ENCODE peak calls at places on chromosomes 1 and 21, in four cellular contexts. O is IMR-90, M is tibial nerve, Q is heart left ventricle. W is an unnamed sample.

GRCh38 chr1:72278461-72278860 is 3.9 kb downstream of the NEGR1 start:
- DNase-seq in O (no peak), M (no peak), Q (no peak), W (no peak)

GRCh38 chr1:6419803-6420593 is at the start of gene HES2:
- DNase-seq in O (no peak), M (no peak), Q (no peak), W (peak)

GRCh38 chr1:46401514-46401913 is 7.4 kb downstream of the FAAH start:
- DNase-seq in O (peak), M (no peak), Q (no peak), W (no peak)

GRCh38 chr1:87327362-87328120 is 1.1 kb upstream of the LMO4 start:
- DNase-seq in O (no peak), M (no peak), Q (no peak), W (no peak)

GRCh38 chr21:46454634-46455390 is 3.9 kb upstream of the DIP2A start:
- DNase-seq in O (no peak), M (no peak), Q (no peak), W (no peak)

GRCh38 chr1:1336931-1337792 is 6.1 kb downstream of the TAS1R3 start:
- DNase-seq in O (no peak), M (no peak), Q (no peak), W (no peak)

GRCh38 chr1:51288578-51288977 is 41.8 kb downstream of the TTC39A start:
- DNase-seq in O (no peak), M (no peak), Q (no peak), W (no peak)

GRCh38 chr1:42295816-42296215 is 39.2 kb downstream of the FOXJ3 start:
- DNase-seq in O (no peak), M (no peak), Q (no peak), W (no peak)

GRCh38 chr1:27656157-27656893 is 15.7 kb downstream of the IFI6 start:
- DNase-seq in O (peak), M (peak), Q (no peak), W (peak)

GRCh38 chr21:45140346-45140940 is 66.1 kb downstream of the ADARB1 start:
- DNase-seq in O (peak), M (peak), Q (peak), W (peak)

GRCh38 chr1:159835862-159836518 is 9.3 kb downstream of the SLAMF8 start:
- DNase-seq in O (no peak), M (no peak), Q (no peak), W (no peak)
- TF ChIP-seq CTCF in O (peak), M (no peak), Q (peak), W (no peak)

GRCh38 chr1:184223216-184223615 is 163.6 kb upstream of the C1orf21 start:
- DNase-seq in O (no peak), M (no peak), Q (no peak), W (no peak)

GRCh38 chr1:184219414-184219813 is 167.4 kb upstream of the C1orf21 start:
- DNase-seq in O (no peak), M (no peak), Q (no peak), W (no peak)

GRCh38 chr1:184225501-184226487 is 161.0 kb upstream of the C1orf21 start:
- DNase-seq in O (no peak), M (no peak), Q (no peak), W (no peak)

GRCh38 chr1:184221087-184221486 is 165.7 kb upstream of the C1orf21 start:
- DNase-seq in O (no peak), M (no peak), Q (no peak), W (no peak)

DNA sequence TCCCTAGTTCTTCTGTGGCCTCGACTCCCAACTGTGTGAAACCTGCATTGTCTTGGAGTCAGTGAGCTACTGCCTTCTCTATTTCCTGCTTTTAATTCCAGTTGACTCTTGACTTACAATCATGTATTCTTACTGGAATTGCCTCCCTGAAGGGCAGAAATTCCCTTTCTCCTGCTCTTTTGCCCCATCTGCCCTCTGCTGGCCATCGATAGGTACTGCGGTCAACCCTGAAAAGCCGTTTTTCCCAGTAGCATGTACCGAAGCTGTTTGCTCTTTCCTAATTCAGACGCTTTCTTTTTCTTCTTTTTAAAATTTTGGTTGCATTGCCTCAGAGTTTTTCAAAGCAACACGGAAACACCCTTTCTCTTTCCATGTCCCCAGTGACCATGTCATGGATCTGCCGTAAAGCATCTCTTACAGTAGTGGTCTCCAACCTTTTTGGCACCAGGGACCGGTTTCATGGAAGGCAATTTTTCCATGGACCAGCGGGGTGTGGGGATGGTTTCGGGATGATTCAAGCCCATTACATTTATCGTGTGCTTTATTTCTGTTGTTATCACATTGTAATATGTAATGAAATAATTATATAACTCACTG is 164.2 kb upstream of the C1orf21 start:
- DNase-seq in O (peak), M (peak), Q (peak), W (peak)
- H3K4me3 ChIP-seq in O (no peak), M (no peak), Q (peak), W (no peak)

GRCh38 chr1:119549719-119550141 is 42.7 kb downstream of the HSD3B1 start:
- DNase-seq in O (peak), M (peak), Q (peak), W (peak)
- TF ChIP-seq CTCF in O (peak), M (peak), Q (peak), W (peak)

DNA sequence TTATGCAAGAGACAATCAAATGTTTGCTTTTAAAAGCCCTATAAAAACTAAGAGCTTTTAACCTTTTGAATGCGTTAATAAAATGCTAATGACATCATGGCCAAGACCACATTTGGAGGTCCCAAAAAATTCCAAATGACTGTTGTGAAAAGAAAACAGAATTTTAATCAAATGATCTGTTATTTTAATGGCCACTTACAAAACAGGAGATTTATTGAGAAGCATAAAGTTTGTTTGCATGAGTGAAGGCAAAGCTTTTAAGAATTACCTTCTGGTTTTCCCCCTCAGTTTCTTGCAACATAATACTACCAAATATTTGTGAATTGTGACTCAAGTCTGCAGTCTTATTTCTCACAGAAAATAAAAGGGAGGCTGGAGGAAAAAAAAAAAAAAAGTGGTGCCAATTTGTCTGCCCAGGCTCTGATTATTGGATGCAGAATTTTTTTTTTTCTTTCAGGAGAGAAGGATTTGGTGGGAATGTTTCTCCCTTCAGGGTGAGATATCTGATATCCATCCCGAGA is 60.7 kb downstream of the GORAB start:
- DNase-seq in O (no peak), M (no peak), Q (no peak), W (no peak)
- H3K4me3 ChIP-seq in O (no peak), M (no peak), Q (no peak), W (no peak)

GRCh38 chr1:165686971-165687433 is 11.4 kb downstream of the ALDH9A1 start:
- DNase-seq in O (no peak), M (no peak), Q (no peak), W (no peak)

GRCh38 chr1:165688046-165688445 is 10.3 kb downstream of the ALDH9A1 start:
- DNase-seq in O (no peak), M (no peak), Q (no peak), W (no peak)

GRCh38 chr1:165683848-165684485 is 14.4 kb downstream of the ALDH9A1 start:
- DNase-seq in O (no peak), M (no peak), Q (no peak), W (no peak)

GRCh38 chr1:165686121-165686970 is 12.0 kb downstream of the ALDH9A1 start:
- DNase-seq in O (no peak), M (no peak), Q (no peak), W (no peak)
- TF ChIP-seq CTCF in O (no peak), M (no peak), Q (no peak), W (no peak)